ENCODE peak calls at places on chromosomes 6 and 20, in seven cellular contexts. S is GM12891, Y is K562, V is GM12878, G is SK-N-SH, W is HepG2, C is H1. Q is an unnamed sample.

GRCh38 chr6:10759312-10759839 is 11.8 kb downstream of the TMEM14B start:
- DNase-seq in G (peak), W (peak), V (no peak), S (peak), C (no peak), Y (peak), Q (no peak)

GRCh38 chr6:2103644-2104523 is 141.5 kb downstream of the GMDS start:
- DNase-seq in G (peak), C (no peak), Y (peak), S (no peak), W (peak), V (peak), Q (no peak)

GRCh38 chr6:19269341-19269898 is 567.8 kb upstream of the ID4 start:
- DNase-seq in V (no peak), S (no peak), Y (no peak), C (no peak), G (no peak), W (no peak), Q (no peak)

GRCh38 chr6:144252289-144252688 is 32.8 kb upstream of the UTRN start:
- DNase-seq in V (no peak), G (no peak), W (no peak), S (no peak), C (no peak), Y (no peak), Q (no peak)

GRCh38 chr6:35044771-35045275 is 96.3 kb downstream of the TCP11 start:
- DNase-seq in C (no peak), V (no peak), W (no peak), G (peak), S (no peak), Y (no peak), Q (no peak)

GRCh38 chr6:13492357-13492756 is 5.0 kb upstream of the GFOD1 start:
- DNase-seq in W (no peak), V (no peak), C (no peak), Y (no peak), G (no peak), S (no peak), Q (no peak)

GRCh38 chr6:49980898-49981297 is 11.5 kb upstream of the DEFB113 start:
- DNase-seq in V (peak), G (no peak), C (no peak), Y (no peak), W (no peak), S (no peak), Q (no peak)

GRCh38 chr20:8855315-8855714 is 213.6 kb upstream of the PLCB4 start:
- DNase-seq in C (no peak), S (no peak), W (no peak), G (no peak), V (no peak), Y (no peak), Q (no peak)

GRCh38 chr20:588476-588875 is 21.6 kb downstream of the TCF15 start:
- DNase-seq in Y (no peak), W (no peak), C (no peak), S (no peak), V (no peak), G (no peak), Q (no peak)

GRCh38 chr6:166342293-166343156 is at the start of gene SFT2D1:
- DNase-seq in Y (peak), G (peak), W (peak), S (peak), V (peak), C (peak), Q (peak)

GRCh38 chr6:45661667-45662066 is 283.9 kb upstream of the SUPT3H start:
- DNase-seq in W (no peak), S (no peak), V (no peak), C (no peak), Y (no peak), G (no peak), Q (no peak)

GRCh38 chr6:28474441-28475219 is 31.3 kb upstream of the ZSCAN23 start:
- DNase-seq in S (no peak), V (peak), W (peak), Y (peak), G (peak), C (peak), Q (no peak)

GRCh38 chr6:121823437-121823851 is 388.0 kb downstream of the GJA1 start:
- DNase-seq in Y (no peak), C (no peak), G (no peak), W (no peak), S (no peak), V (no peak), Q (no peak)

GRCh38 chr6:85679445-85680123 is 36.9 kb upstream of the SYNCRIP start:
- DNase-seq in G (no peak), Y (no peak), C (no peak), W (no peak), S (no peak), V (no peak), Q (no peak)

GRCh38 chr20:24328901-24329300 is 140.5 kb upstream of the SYNDIG1 start:
- DNase-seq in V (no peak), C (no peak), S (no peak), Y (no peak), W (no peak), G (no peak), Q (no peak)

GRCh38 chr6:82554706-82555105 is 191.1 kb downstream of the TPBG start:
- DNase-seq in V (no peak), Y (no peak), W (no peak), G (no peak), S (no peak), C (no peak), Q (no peak)

GRCh38 chr6:40042232-40042631 is 108.0 kb upstream of the MOCS1 start:
- DNase-seq in C (no peak), S (no peak), G (no peak), W (no peak), Y (no peak), V (no peak), Q (no peak)

GRCh38 chr6:37602801-37603200 is 94.9 kb downstream of the MDGA1 start:
- DNase-seq in Y (no peak), C (no peak), G (no peak), V (no peak), S (no peak), W (no peak), Q (no peak)

DNA sequence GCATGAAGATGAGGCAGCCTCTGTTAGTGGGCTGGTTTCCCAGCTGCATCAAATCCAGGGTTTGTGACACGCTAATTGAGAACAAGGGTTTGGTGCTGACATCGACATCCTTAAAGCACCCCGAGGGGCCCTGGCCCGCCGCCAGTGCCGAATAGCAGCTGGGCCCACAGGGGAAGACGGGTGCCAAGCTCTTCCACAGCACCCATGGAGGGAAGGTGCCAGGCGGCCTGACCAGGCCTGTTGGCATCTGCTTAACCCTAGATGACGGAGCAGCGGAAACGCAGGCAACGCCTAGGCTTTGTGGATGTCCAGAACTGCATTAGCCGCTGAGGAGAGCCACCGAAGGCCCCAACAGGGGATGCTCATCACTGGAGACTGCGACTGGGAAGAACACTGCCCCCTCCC is 16.0 kb downstream of the UQCC2 start:
- DNase-seq in W (no peak), V (no peak), Y (no peak), S (no peak), G (peak), C (no peak), Q (no peak)
- TF ChIP-seq TAF1 in W (no peak), V (no peak), Y (no peak), S (no peak), G (no peak), C (no peak), Q (no peak)

GRCh38 chr6:142444800-142445405 is 143.1 kb downstream of the ADGRG6 start:
- DNase-seq in Y (no peak), W (no peak), S (no peak), V (no peak), G (no peak), C (no peak), Q (no peak)
- TF ChIP-seq TAF1 in Y (no peak), W (no peak), S (no peak), V (no peak), G (no peak), C (no peak), Q (no peak)

GRCh38 chr6:21442874-21443273 is 150.7 kb upstream of the SOX4 start:
- DNase-seq in W (no peak), Y (no peak), G (no peak), S (no peak), C (no peak), V (no peak), Q (no peak)

GRCh38 chr6:21438237-21438985 is 155.1 kb upstream of the SOX4 start:
- DNase-seq in W (no peak), V (peak), Y (no peak), C (no peak), G (no peak), S (peak), Q (peak)

GRCh38 chr6:21438986-21439352 is 154.6 kb upstream of the SOX4 start:
- DNase-seq in G (no peak), S (no peak), Y (no peak), C (no peak), V (peak), W (no peak), Q (no peak)

GRCh38 chr6:21444861-21445260 is 148.7 kb upstream of the SOX4 start:
- DNase-seq in W (no peak), S (no peak), G (no peak), V (no peak), C (no peak), Y (no peak), Q (no peak)

GRCh38 chr6:21441386-21441785 is 152.2 kb upstream of the SOX4 start:
- DNase-seq in S (no peak), Y (no peak), C (no peak), V (no peak), W (no peak), G (no peak), Q (no peak)
- TF ChIP-seq TAF1 in S (no peak), Y (no peak), C (no peak), V (no peak), W (no peak), G (no peak), Q (no peak)

GRCh38 chr20:33893314-33893713 is 82.2 kb downstream of the CHMP4B start:
- DNase-seq in W (no peak), G (no peak), C (no peak), V (no peak), S (no peak), Y (no peak), Q (no peak)

GRCh38 chr20:33894798-33895197 is 83.7 kb downstream of the CHMP4B start:
- DNase-seq in Y (no peak), S (no peak), W (no peak), V (no peak), G (no peak), C (no peak), Q (no peak)

GRCh38 chr20:33897313-33897912 is 86.3 kb downstream of the CHMP4B start:
- DNase-seq in C (no peak), Y (no peak), W (no peak), S (no peak), G (peak), V (no peak), Q (no peak)

GRCh38 chr20:33899106-33899505 is 88.0 kb downstream of the CHMP4B start:
- DNase-seq in W (no peak), V (no peak), Y (no peak), G (no peak), C (no peak), S (no peak), Q (no peak)

DNA sequence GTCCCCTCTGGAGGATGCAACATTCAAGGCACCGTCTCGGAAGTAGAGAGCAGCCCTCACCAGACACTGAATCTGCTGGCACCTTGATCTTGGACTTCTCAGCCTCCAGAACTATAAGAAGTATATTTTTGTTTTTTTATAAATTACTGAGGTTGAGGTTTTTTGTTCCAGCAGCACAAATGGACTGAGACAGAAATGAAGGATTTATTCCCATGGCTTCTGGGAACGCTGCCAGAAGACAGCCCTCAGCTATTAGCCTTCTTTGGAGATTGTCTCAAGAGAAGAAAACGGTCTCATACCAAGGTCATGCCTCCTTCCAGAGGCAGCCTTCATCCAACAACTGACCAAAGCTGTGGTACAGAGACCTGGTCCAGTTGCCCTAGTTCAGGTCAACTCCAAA is 85.4 kb downstream of the CHMP4B start:
- DNase-seq in C (no peak), Y (no peak), V (no peak), W (no peak), S (no peak), G (no peak), Q (no peak)
- TF ChIP-seq TAF1 in C (no peak), Y (no peak), V (no peak), W (no peak), S (no peak), G (no peak), Q (no peak)

GRCh38 chr6:43687079-43687436 is 533 bp downstream of the MRPS18A start:
- DNase-seq in W (no peak), S (no peak), C (no peak), V (no peak), G (no peak), Y (no peak), Q (no peak)
- TF ChIP-seq TAF1 in W (no peak), S (no peak), C (no peak), V (no peak), G (no peak), Y (no peak), Q (no peak)